ENCODE peak calls at places on chromosomes 13 and 19, in seven cellular contexts. B is K562, I is fibroblast of lung, Q is PC-3, Y is H9, M is OCI-LY7, N is PC-9. C is an unnamed sample.

GRCh38 chr19:42250249-42250665 is 4.7 kb downstream of the ERF start:
- DNase-seq in B (no peak), I (no peak), Q (no peak), Y (no peak), M (no peak), N (no peak), C (no peak)

GRCh38 chr13:98141938-98142426 is 912 bp upstream of the FARP1 start:
- DNase-seq in B (no peak), I (no peak), Q (no peak), Y (peak; percentile 60), M (no peak), N (peak; percentile 23), C (no peak)

GRCh38 chr19:10268077-10268476 is 2.8 kb upstream of the ICAM1 start:
- DNase-seq in B (no peak), I (no peak), Q (no peak), Y (no peak), M (no peak), N (no peak), C (no peak)

GRCh38 chr19:33233056-33233873 is 7.6 kb upstream of the SLC7A10 start:
- DNase-seq in B (no peak), I (no peak), Q (no peak), Y (no peak), M (no peak), N (no peak), C (no peak)

GRCh38 chr13:99796175-99796819 is 175.3 kb downstream of the ZIC5 start:
- DNase-seq in B (peak; percentile 33), I (peak; percentile 51), Q (peak; percentile 56), Y (peak; percentile 62), M (peak; percentile 14), N (no peak), C (peak; percentile 2)

GRCh38 chr19:47511128-47511517 is 3.7 kb downstream of the NAPA start:
- DNase-seq in B (no peak), I (no peak), Q (no peak), Y (no peak), M (no peak), N (no peak), C (no peak)

GRCh38 chr13:44191103-44191502 is 182.5 kb upstream of the SERP2 start:
- DNase-seq in B (no peak), I (no peak), Q (no peak), Y (no peak), M (no peak), N (no peak), C (no peak)

GRCh38 chr19:49890349-49891311 is 6.1 kb downstream of the IL4I1 start:
- DNase-seq in B (peak; percentile 94), I (no peak), Q (no peak), Y (peak; percentile 88), M (peak; percentile 77), N (peak; percentile 35), C (no peak)

GRCh38 chr13:33494596-33495214 is 209.2 kb upstream of the STARD13 start:
- DNase-seq in B (peak; percentile 5), I (peak; percentile 87), Q (peak; percentile 86), Y (no peak), M (no peak), N (peak; percentile 42), C (peak; percentile 36)

GRCh38 chr13:36413161-36413560 is 19.1 kb upstream of the CCNA1 start:
- DNase-seq in B (no peak), I (no peak), Q (no peak), Y (no peak), M (no peak), N (no peak), C (no peak)

GRCh38 chr13:25249001-25249543 is 38.2 kb downstream of the MTMR6 start:
- DNase-seq in B (no peak), I (peak; percentile 41), Q (peak; percentile 52), Y (no peak), M (peak; percentile 49), N (no peak), C (no peak)

GRCh38 chr13:37375724-37376123 is 222.8 kb downstream of the POSTN start:
- DNase-seq in B (no peak), I (peak; percentile 28), Q (peak; percentile 9), Y (no peak), M (no peak), N (no peak), C (no peak)

GRCh38 chr13:112343591-112343990 is 32.6 kb upstream of the SPACA7 start:
- DNase-seq in B (no peak), I (no peak), Q (no peak), Y (peak; percentile 23), M (no peak), N (no peak), C (no peak)

GRCh38 chr19:5046339-5047039 is 77.6 kb downstream of the KDM4B start:
- DNase-seq in B (no peak), I (no peak), Q (peak; percentile 99), Y (no peak), M (peak; percentile 10), N (peak; percentile 95), C (no peak)

GRCh38 chr13:27339299-27339698 is 68.7 kb downstream of the RASL11A start:
- DNase-seq in B (peak; percentile 44), I (peak; percentile 61), Q (peak; percentile 71), Y (peak; percentile 86), M (peak; percentile 78), N (no peak), C (no peak)

GRCh38 chr13:108915634-108916497 is 286.5 kb downstream of the MYO16 start:
- DNase-seq in B (peak; percentile 56), I (peak; percentile 90), Q (peak; percentile 86), Y (peak; percentile 76), M (no peak), N (peak; percentile 96), C (peak; percentile 50)

GRCh38 chr13:99417151-99417820 is 84.0 kb upstream of the TM9SF2 start:
- DNase-seq in B (no peak), I (no peak), Q (no peak), Y (peak; percentile 60), M (no peak), N (no peak), C (no peak)

GRCh38 chr19:47445937-47446402 is 25.7 kb downstream of the SLC8A2 start:
- DNase-seq in B (peak; percentile 61), I (no peak), Q (peak; percentile 25), Y (peak; percentile 75), M (peak; percentile 13), N (no peak), C (no peak)

GRCh38 chr19:58559275-58560006 is 1.0 kb upstream of the UBE2M start:
- DNase-seq in B (peak; percentile 98), I (peak; percentile 92), Q (peak; percentile 93), Y (peak; percentile 95), M (peak; percentile 93), N (no peak), C (no peak)

GRCh38 chr19:1512671-1513491 is at the start of gene ADAMTSL5:
- DNase-seq in B (peak; percentile 87), I (peak; percentile 50), Q (peak; percentile 59), Y (peak; percentile 58), M (no peak), N (no peak), C (no peak)
- H2AFZ ChIP-seq in B (peak within 1 kb of the TSS; percentile 80), I (no peak within 1 kb of the TSS), Q (peak within 1 kb of the TSS; percentile 30), Y (no peak within 1 kb of the TSS), M (no peak within 1 kb of the TSS), N (peak within 1 kb of the TSS; percentile 58), C (peak within 1 kb of the TSS; percentile 2)

DNA sequence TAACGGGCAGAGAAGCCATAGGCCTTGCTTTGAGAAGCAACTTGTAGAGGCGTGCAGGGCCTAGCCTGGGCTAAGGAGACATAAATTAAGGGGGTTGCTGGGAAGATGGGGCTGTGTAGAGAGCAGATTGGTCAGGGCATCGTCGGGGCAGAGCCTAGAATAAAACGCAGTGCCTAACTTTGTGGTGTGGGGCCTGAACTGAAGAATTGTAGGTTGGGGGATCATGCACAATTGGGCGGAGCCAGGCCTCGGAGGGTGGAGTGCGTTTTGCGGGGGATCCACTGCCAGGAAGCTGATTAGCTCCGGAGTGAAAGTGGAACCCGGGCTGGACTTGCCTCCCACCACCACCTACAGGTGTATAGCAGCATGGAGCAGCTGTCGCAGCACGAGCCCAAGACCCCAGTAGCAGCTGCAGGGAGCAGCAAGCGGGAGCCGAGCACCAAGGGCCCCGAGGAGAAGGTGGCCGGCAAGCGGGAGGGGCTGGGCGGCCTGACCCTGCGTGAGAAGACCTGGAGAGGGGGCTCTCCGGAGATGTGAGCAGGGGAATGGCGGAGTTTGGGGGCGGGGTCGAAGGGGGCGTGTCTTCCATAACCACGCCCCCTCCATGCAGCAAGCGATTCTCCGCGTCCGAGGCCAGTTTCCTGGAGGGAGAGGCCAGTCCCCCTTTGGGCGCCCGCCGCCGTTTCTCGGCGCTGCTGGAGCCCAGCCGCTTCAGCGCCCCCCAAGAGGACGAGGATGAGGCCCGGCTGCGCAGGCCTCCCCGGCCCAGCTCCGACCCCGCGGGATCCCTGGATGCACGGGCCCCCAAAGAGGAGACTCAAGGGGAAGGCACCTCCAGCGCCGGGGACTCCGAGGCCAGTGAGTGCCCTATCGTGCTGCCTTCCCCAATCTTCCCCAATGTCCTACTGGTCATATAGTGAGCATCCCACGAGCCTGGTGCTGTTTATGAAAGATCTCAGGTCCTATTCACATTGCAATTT is 13.8 kb downstream of the DNASE2 start:
- DNase-seq in B (peak; percentile 95), I (peak; percentile 52), Q (no peak), Y (peak; percentile 94), M (peak; percentile 78), N (peak; percentile 72), C (no peak)
- TF ChIP-seq CTCF in B (peak; percentile 32), I (no peak), Q (no peak), Y (peak; percentile 43), M (peak; percentile 44), N (no peak), C (no peak)

GRCh38 chr13:77391475-77391874 is 64.6 kb upstream of the MYCBP2 start:
- DNase-seq in B (no peak), I (no peak), Q (no peak), Y (no peak), M (no peak), N (no peak), C (no peak)

GRCh38 chr13:77389617-77389984 is 62.7 kb upstream of the MYCBP2 start:
- DNase-seq in B (no peak), I (no peak), Q (no peak), Y (no peak), M (no peak), N (no peak), C (no peak)

GRCh38 chr13:77388944-77389616 is 62.2 kb upstream of the MYCBP2 start:
- DNase-seq in B (no peak), I (no peak), Q (no peak), Y (no peak), M (no peak), N (no peak), C (no peak)

GRCh38 chr13:77387607-77388200 is 60.8 kb upstream of the MYCBP2 start:
- DNase-seq in B (no peak), I (no peak), Q (no peak), Y (no peak), M (no peak), N (no peak), C (no peak)

DNA sequence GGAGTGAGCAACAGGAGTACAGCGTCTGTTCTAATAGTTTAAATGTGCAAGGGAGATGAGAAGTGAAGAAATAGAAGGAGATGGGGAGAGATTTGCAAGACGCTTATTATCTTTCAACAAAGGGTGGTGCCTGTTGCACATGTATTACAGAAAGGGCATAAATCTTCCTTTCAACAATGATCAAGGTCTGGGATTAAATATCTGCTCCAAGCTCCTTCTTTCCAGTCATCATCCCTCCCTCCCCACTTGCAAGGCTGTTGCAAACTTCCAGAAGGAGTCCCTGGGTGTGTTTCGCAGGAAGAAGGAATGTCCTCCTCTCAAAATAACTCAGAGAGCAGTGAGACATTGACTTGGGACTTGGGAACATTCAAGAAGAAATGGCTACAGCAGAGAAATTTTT is 63.5 kb upstream of the MYCBP2 start:
- DNase-seq in B (no peak), I (no peak), Q (no peak), Y (no peak), M (no peak), N (no peak), C (no peak)
- H2AFZ ChIP-seq in B (no peak overlapping the region), I (no peak overlapping the region), Q (no peak overlapping the region), Y (no peak overlapping the region), M (no peak overlapping the region), N (no peak overlapping the region), C (no peak overlapping the region)

GRCh38 chr19:13154911-13155471 is 4.8 kb downstream of the IER2 start:
- DNase-seq in B (peak; percentile 50), I (peak; percentile 57), Q (peak; percentile 91), Y (peak; percentile 92), M (peak; percentile 87), N (peak; percentile 89), C (no peak)
- TF ChIP-seq CTCF in B (peak; percentile 45), I (peak; percentile 15), Q (peak; percentile 39), Y (peak; percentile 42), M (peak; percentile 75), N (peak; percentile 24), C (no peak)